ENCODE peak calls at places on chromosomes 1 and 21, in seven cellular contexts. N is H1; M is upper lobe of right lung; S is naive thymus-derived CD4-positive, alpha-beta T cell; K is lower lobe of right lung; V is endothelial cell of umbilical vein; U is PC-3. E is an unnamed sample. For H3K36me3, the result is how much of the 10 kb centered on the place peaks cover.

GRCh38 chr1:33349081-33349759 is 28.3 kb upstream of the A3GALT2 start:
- DNase-seq in S (peak), N (peak), V (peak), K (peak), M (peak), U (peak), E (no peak)

GRCh38 chr1:11874624-11875023 is 15.9 kb upstream of the NPPB start:
- DNase-seq in U (no peak), N (no peak), S (no peak), K (no peak), V (no peak), M (no peak), E (no peak)

GRCh38 chr1:200305806-200306205 is 104.0 kb downstream of the ZNF281 start:
- DNase-seq in V (no peak), N (no peak), U (no peak), S (no peak), M (no peak), K (no peak), E (no peak)

GRCh38 chr1:232524056-232524455 is 105.9 kb downstream of the SIPA1L2 start:
- DNase-seq in N (no peak), S (no peak), K (no peak), V (peak), U (peak), M (no peak), E (no peak)

GRCh38 chr1:231340328-231341013 is 2.4 kb downstream of the SPRTN start:
- DNase-seq in N (no peak), K (no peak), V (no peak), M (no peak), S (no peak), U (peak), E (no peak)

GRCh38 chr1:117105003-117105402 is 16.5 kb downstream of the TRIM45 start:
- DNase-seq in V (no peak), M (no peak), S (no peak), U (no peak), K (no peak), N (no peak), E (no peak)

GRCh38 chr1:32798679-32799416 is 18.3 kb downstream of the YARS1 start:
- DNase-seq in U (peak), K (no peak), M (no peak), V (no peak), N (no peak), S (no peak), E (no peak)

GRCh38 chr1:88678405-88678804 is 5.7 kb upstream of the PKN2 start:
- DNase-seq in M (no peak), S (no peak), V (peak), K (no peak), U (peak), N (no peak), E (no peak)

GRCh38 chr1:189237008-189237407 is 1240.7 kb downstream of the BRINP3 start:
- DNase-seq in K (no peak), V (no peak), U (no peak), N (no peak), M (no peak), S (no peak), E (no peak)

GRCh38 chr1:44660176-44660575 is 14.1 kb downstream of the TMEM53 start:
- DNase-seq in U (no peak), S (no peak), N (no peak), V (no peak), K (peak), M (peak), E (no peak)

GRCh38 chr1:115797491-115797890 is 29.0 kb upstream of the CASQ2 start:
- DNase-seq in M (no peak), S (no peak), V (no peak), K (no peak), U (no peak), N (no peak), E (no peak)

GRCh38 chr1:19682257-19682656 is 17.6 kb downstream of the HTR6 start:
- DNase-seq in K (no peak), U (peak), N (no peak), S (no peak), V (no peak), M (no peak), E (no peak)

GRCh38 chr21:41664881-41665765 is 101.7 kb downstream of the RIPK4 start:
- DNase-seq in N (no peak), K (no peak), S (no peak), U (peak), V (peak), M (no peak), E (peak)

GRCh38 chr1:22275211-22275610 is 132.3 kb upstream of the WNT4 start:
- DNase-seq in V (no peak), K (no peak), S (no peak), U (peak), N (no peak), M (no peak), E (no peak)

GRCh38 chr1:56070601-56071000 is 508.8 kb downstream of the PLPP3 start:
- DNase-seq in M (no peak), U (no peak), S (no peak), N (no peak), V (no peak), K (no peak), E (no peak)

GRCh38 chr21:39660596-39660995 is 47.9 kb downstream of the B3GALT5 start:
- DNase-seq in M (peak), N (no peak), K (no peak), V (peak), S (no peak), U (peak), E (no peak)

GRCh38 chr1:47104816-47105215 is 32.4 kb upstream of the CYP4A22 start:
- DNase-seq in S (no peak), M (no peak), N (no peak), K (no peak), U (peak), V (no peak), E (no peak)

GRCh38 chr1:241615043-241615974 is 24.9 kb downstream of the CHML start:
- DNase-seq in M (no peak), N (no peak), K (no peak), U (peak), V (no peak), S (no peak), E (no peak)

GRCh38 chr21:44405948-44406872 is 49.1 kb upstream of the LRRC3 start:
- DNase-seq in K (no peak), V (no peak), S (no peak), N (no peak), U (peak), M (no peak), E (no peak)

GRCh38 chr1:117657031-117657430 is 51.2 kb downstream of the TENT5C start:
- DNase-seq in K (no peak), N (no peak), S (no peak), M (no peak), V (peak), U (peak), E (no peak)

GRCh38 chr1:22689505-22689904 is 21.1 kb upstream of the EPHB2 start:
- DNase-seq in N (no peak), U (peak), S (no peak), V (no peak), M (no peak), K (no peak), E (no peak)

GRCh38 chr1:177511036-177511435 is 340.3 kb downstream of the BRINP2 start:
- DNase-seq in U (peak), M (no peak), V (peak), K (no peak), N (no peak), S (no peak), E (no peak)

GRCh38 chr1:2290171-2290578 is 62.1 kb downstream of the SKI start:
- DNase-seq in V (no peak), M (no peak), S (no peak), U (no peak), N (no peak), K (no peak), E (no peak)

GRCh38 chr1:33721416-33721815 is 142.5 kb upstream of the HMGB4 start:
- DNase-seq in V (no peak), S (no peak), N (no peak), K (no peak), U (no peak), M (no peak), E (no peak)

GRCh38 chr1:233326995-233327937 is at the start of gene MAP3K21:
- DNase-seq in S (peak), V (peak), N (peak), U (peak), M (peak), K (peak), E (peak)

GRCh38 chr1:94871031-94871430 is 50.9 kb downstream of the SLC44A3 start:
- DNase-seq in N (no peak), S (no peak), U (no peak), M (no peak), K (no peak), V (no peak), E (no peak)

GRCh38 chr1:53893999-53894636 is at the start of gene DIO1:
- DNase-seq in V (no peak), U (no peak), N (no peak), K (no peak), M (no peak), S (no peak), E (no peak)

GRCh38 chr1:85171721-85172120 is 29.1 kb downstream of the SYDE2 start:
- DNase-seq in K (no peak), V (no peak), M (no peak), U (no peak), N (no peak), S (no peak), E (no peak)

GRCh38 chr1:85168884-85169283 is 31.9 kb downstream of the SYDE2 start:
- DNase-seq in N (no peak), K (no peak), M (no peak), V (no peak), S (no peak), U (no peak), E (no peak)

GRCh38 chr1:85166343-85166742 is 34.5 kb downstream of the SYDE2 start:
- DNase-seq in K (no peak), U (no peak), V (no peak), M (no peak), N (no peak), S (no peak), E (no peak)
- H3K36me3 ChIP-seq in K (under half), U (under half), V (under half), M (under half), N (under half), S (under half), E (under half)

DNA sequence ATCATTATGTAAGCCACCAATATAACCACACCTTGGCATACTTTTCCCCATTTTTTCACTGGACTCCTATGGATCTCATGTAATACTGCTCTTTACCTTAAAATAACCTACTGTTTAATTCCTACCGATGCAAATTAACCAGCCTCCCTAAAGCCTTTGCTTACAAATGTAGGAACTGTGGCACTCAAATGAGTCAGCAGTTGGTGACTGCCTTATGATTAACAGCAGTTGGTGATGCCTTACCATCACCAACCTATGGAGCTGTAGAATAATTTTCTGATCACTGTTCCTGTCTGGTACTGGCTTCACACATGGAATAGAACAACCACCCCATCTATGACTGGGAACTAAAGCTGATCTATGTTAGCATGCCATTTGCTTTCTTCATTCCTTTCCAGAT is 7.8 kb upstream of the NUDT17 start:
- DNase-seq in S (no peak), K (no peak), U (peak), N (no peak), M (no peak), V (no peak), E (no peak)
- H3K36me3 ChIP-seq in S (under half), K (half or more), U (half or more), N (half or more), M (half or more), V (under half), E (half or more)

GRCh38 chr1:64875606-64876005 is 90.7 kb downstream of the JAK1 start:
- DNase-seq in M (no peak), S (no peak), U (no peak), V (no peak), K (no peak), N (no peak), E (no peak)
- H3K36me3 ChIP-seq in M (half or more), S (under half), U (under half), V (under half), K (half or more), N (under half), E (under half)

DNA sequence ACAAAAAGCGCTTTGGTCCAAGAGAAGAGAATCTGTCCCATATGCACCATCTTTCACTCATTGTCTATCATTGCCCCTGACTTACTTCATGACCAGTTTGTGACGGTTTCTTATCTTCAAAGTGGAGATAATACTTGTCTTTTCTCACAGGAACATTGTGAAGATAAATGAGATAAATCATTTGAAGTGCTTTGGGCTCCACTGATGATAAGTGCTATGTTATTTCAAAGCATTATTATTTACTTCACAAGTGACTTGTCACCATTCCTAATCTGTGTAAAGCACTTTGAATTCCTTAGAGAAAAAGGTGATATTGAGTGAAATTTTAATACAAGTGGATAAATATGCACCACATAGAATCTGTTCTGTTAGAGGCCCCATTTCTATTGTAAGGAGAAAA is 731.6 kb upstream of the PTBP2 start:
- DNase-seq in K (no peak), S (no peak), N (no peak), V (no peak), M (no peak), U (no peak), E (no peak)
- H3K36me3 ChIP-seq in K (under half), S (under half), N (under half), V (under half), M (under half), U (under half), E (under half)

DNA sequence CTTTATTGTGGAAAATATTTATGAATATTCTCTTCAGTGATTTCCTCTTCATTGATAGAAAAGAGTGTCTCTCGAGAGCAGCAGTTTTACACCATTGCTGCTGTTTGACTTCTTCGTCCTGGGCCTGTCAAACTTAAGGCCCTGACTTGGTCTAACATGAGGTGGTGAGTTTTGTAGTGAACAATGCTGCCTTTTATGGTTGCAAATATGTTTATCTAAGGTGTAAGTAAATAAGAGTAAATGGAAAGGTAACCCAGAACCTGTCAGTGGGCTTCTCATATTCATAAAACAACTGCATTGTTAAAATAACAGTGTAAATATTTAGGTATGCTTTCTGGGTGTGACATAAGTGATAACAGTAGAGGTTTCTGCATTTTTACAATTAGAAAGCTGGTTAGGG is 62.8 kb upstream of the SCCPDH start:
- DNase-seq in V (no peak), U (peak), N (no peak), K (no peak), M (no peak), S (no peak), E (no peak)
- H3K36me3 ChIP-seq in V (under half), U (under half), N (under half), K (under half), M (under half), S (under half), E (under half)

E was measured in RWPE2.